ENCODE peak calls at places on chromosomes 4 and X, in five cellular contexts. O is putamen, E is SW 1271, C is Daoy, H is astrocyte of the spinal cord. N is an unnamed sample.

GRCh38 chr4:78616046-78616498 is 64.5 kb downstream of the ANXA3 start:
- DNase-seq in O (no peak), E (no peak), C (no peak), H (peak), N (no peak)

GRCh38 chrX:80808854-80809493 is 703 bp downstream of the BRWD3 start:
- DNase-seq in O (peak), E (no peak), C (peak), H (peak), N (no peak)

GRCh38 chrX:28584025-28584424 is 3.2 kb upstream of the IL1RAPL1 start:
- DNase-seq in O (no peak), E (no peak), C (no peak), H (no peak), N (no peak)

GRCh38 chr4:85498068-85498733 is 23.3 kb downstream of the ARHGAP24 start:
- DNase-seq in O (no peak), E (no peak), C (peak), H (peak), N (peak)

GRCh38 chrX:53133400-53133799 is 39.5 kb downstream of the KANTR start:
- DNase-seq in O (no peak), E (no peak), C (no peak), H (no peak), N (no peak)

GRCh38 chrX:46180258-46180687 is 364.9 kb downstream of the ZNF674 start:
- DNase-seq in O (no peak), E (no peak), C (peak), H (peak), N (no peak)

GRCh38 chr4:98113005-98113404 is 30.3 kb downstream of the STPG2 start:
- DNase-seq in O (peak), E (no peak), C (no peak), H (peak), N (peak)

GRCh38 chr4:10184501-10184938 is 67.9 kb upstream of the WDR1 start:
- DNase-seq in O (no peak), E (no peak), C (no peak), H (no peak), N (no peak)

GRCh38 chr4:127618427-127618826 is 14.3 kb upstream of the INTU start:
- DNase-seq in O (no peak), E (no peak), C (no peak), H (no peak), N (no peak)

GRCh38 chr4:93791570-93792195 is 36.9 kb upstream of the ATOH1 start:
- DNase-seq in O (peak), E (no peak), C (peak), H (peak), N (peak)

GRCh38 chr4:167897116-167897515 is 195.2 kb upstream of the ANXA10 start:
- DNase-seq in O (no peak), E (no peak), C (no peak), H (no peak), N (no peak)

GRCh38 chr4:65242156-65242846 is 428.0 kb downstream of the EPHA5 start:
- DNase-seq in O (no peak), E (no peak), C (peak), H (no peak), N (no peak)

GRCh38 chrX:111103246-111103645 is 7.3 kb downstream of the PAK3 start:
- DNase-seq in O (no peak), E (no peak), C (no peak), H (no peak), N (no peak)

GRCh38 chrX:71623105-71623450 is 4.8 kb upstream of the CXCR3 start:
- DNase-seq in O (no peak), E (no peak), C (no peak), H (no peak), N (no peak)

GRCh38 chrX:124194903-124195302 is 137.6 kb upstream of the TEX13D start:
- DNase-seq in O (no peak), E (no peak), C (no peak), H (no peak), N (no peak)

GRCh38 chrX:73401591-73402266 is 45.1 kb upstream of the CDX4 start:
- DNase-seq in O (no peak), E (no peak), C (no peak), H (no peak), N (no peak)

GRCh38 chr4:101028886-101029285 is 318.4 kb downstream of the PPP3CA start:
- DNase-seq in O (no peak), E (no peak), C (no peak), H (no peak), N (no peak)

GRCh38 chr4:1278336-1278670 is 11.4 kb upstream of the MAEA start:
- DNase-seq in O (no peak), E (no peak), C (peak), H (no peak), N (no peak)

GRCh38 chr4:156749791-156750403 is 221.7 kb downstream of the PDGFC start:
- DNase-seq in O (no peak), E (no peak), C (no peak), H (no peak), N (no peak)

GRCh38 chr4:67371563-67371962 is 173.7 kb downstream of the CENPC start:
- DNase-seq in O (no peak), E (no peak), C (no peak), H (no peak), N (no peak)